ENCODE peak calls at places on chromosomes 6 and 20, in seven cellular contexts. G, H, B, Z, O, D and J are unnamed samples.

GRCh38 chr6:107310362-107310761 is 149.0 kb downstream of the PDSS2 start:
- DNase-seq in H (no peak), G (no peak), D (no peak), O (no peak), Z (no peak), B (no peak), J (no peak)

GRCh38 chr6:150711584-150712501 is 112.2 kb downstream of the PLEKHG1 start:
- DNase-seq in D (no peak), Z (no peak), B (no peak), G (peak; percentile 77), O (no peak), H (no peak), J (no peak)

GRCh38 chr20:9996944-9997343 is 37.8 kb upstream of the ANKEF1 start:
- DNase-seq in B (no peak), D (no peak), Z (no peak), G (no peak), O (no peak), H (no peak), J (no peak)

GRCh38 chr6:138692058-138692977 is 81.3 kb upstream of the CCDC28A start:
- DNase-seq in D (peak; percentile 65), G (peak; percentile 76), H (peak; percentile 80), O (peak; percentile 85), B (peak; percentile 96), Z (peak; percentile 86), J (peak; percentile 76)

GRCh38 chr20:62772994-62773858 is 23.0 kb upstream of the MRGBP start:
- DNase-seq in H (no peak), Z (no peak), O (no peak), B (no peak), G (no peak), D (no peak), J (peak; percentile 69)

GRCh38 chr6:111113731-111114438 is 26.6 kb downstream of the SLC16A10 start:
- DNase-seq in H (peak; percentile 12), Z (no peak), D (peak; percentile 83), B (no peak), O (peak; percentile 66), G (no peak), J (peak; percentile 61)

GRCh38 chr20:8066662-8067061 is 47.1 kb upstream of the TMX4 start:
- DNase-seq in D (peak; percentile 56), H (no peak), O (no peak), B (no peak), G (no peak), Z (no peak), J (no peak)

GRCh38 chr6:87724994-87725811 is 23.2 kb upstream of the AKIRIN2 start:
- DNase-seq in B (peak; percentile 63), G (no peak), D (no peak), O (no peak), H (no peak), Z (no peak), J (no peak)

GRCh38 chr6:27280064-27280539 is 32.0 kb downstream of the POM121L2 start:
- DNase-seq in Z (peak; percentile 67), D (peak; percentile 60), H (peak; percentile 63), O (no peak), G (no peak), B (peak; percentile 28), J (peak; percentile 11)

GRCh38 chr20:8315639-8316573 is 183.8 kb downstream of the PLCB1 start:
- DNase-seq in H (no peak), D (no peak), B (no peak), Z (no peak), G (no peak), O (no peak), J (no peak)

GRCh38 chr20:61601361-61601760 is 349.3 kb downstream of the CDH4 start:
- DNase-seq in D (no peak), B (no peak), O (no peak), H (no peak), G (no peak), Z (no peak), J (no peak)

GRCh38 chr20:61353261-61353995 is 101.4 kb downstream of the CDH4 start:
- DNase-seq in D (no peak), Z (no peak), O (no peak), H (no peak), G (no peak), B (no peak), J (no peak)

GRCh38 chr6:53984163-53984562 is 127.1 kb upstream of the MLIP start:
- DNase-seq in D (peak; percentile 96), Z (no peak), O (no peak), H (no peak), G (no peak), B (no peak), J (no peak)

GRCh38 chr6:156017838-156018237 is 562.2 kb upstream of the NOX3 start:
- DNase-seq in Z (no peak), D (no peak), B (no peak), H (no peak), O (no peak), G (no peak), J (no peak)

GRCh38 chr20:19860742-19861141 is 102.7 kb downstream of the RIN2 start:
- DNase-seq in Z (no peak), D (no peak), H (no peak), B (no peak), G (no peak), O (no peak), J (no peak)

GRCh38 chr6:32255212-32256153 is 31.6 kb upstream of the NOTCH4 start:
- DNase-seq in D (peak; percentile 96), Z (peak; percentile 80), G (peak; percentile 55), H (peak; percentile 86), O (peak; percentile 90), B (peak; percentile 61), J (peak; percentile 47)

DNA sequence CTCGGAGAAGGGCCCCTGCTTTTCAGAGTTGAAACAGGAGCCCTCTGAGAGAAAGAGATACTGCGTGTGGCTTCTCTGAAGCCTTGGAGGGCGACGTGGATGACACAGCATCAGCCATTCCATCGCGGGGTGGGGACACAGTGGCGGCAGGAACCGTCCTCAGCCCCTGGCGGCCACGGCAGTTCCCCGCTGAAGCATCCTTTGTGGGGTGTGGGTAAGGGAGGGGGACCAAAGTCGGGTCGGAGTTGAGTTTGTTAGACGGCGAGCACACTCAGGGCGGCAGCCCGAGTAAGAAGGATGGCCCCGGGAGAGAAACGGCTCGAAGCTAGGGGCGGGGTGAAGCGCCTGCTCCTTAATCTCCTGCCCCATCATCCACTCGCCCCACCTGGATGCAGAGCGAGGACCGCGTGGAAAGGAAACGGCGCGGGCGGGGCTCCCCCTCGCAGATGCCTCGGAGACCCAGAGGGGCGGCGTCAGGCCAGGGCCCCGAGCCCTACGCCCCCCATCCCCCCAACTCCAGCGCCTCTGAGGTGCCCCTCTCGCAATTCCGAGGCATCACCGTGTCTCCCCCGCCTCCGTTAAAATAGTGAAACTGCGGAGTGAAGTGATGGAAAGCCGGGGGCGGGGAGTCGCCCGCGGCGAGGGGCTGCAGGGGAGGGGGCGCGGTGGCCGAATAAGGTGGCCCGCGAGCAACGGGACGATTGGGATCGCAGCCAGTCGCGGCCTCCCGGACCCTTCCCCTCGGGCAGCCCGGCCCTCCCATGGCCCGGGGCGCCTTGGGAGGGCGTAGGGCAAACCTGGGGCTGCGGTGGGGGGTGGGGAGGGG is 796 bp upstream of the RREB1 start:
- DNase-seq in O (peak; percentile 75), D (peak; percentile 14), G (peak; percentile 58), H (peak; percentile 54), Z (peak; percentile 50), B (peak; percentile 75), J (peak; percentile 30)
- TF ChIP-seq CTCF in O (no peak), D (peak; percentile 34), G (peak; percentile 47), H (peak; percentile 28), Z (peak; percentile 19), B (no peak), J (no peak)

GRCh38 chr6:44921787-44922186 is 406.3 kb upstream of the RUNX2 start:
- DNase-seq in D (no peak), B (no peak), Z (no peak), G (no peak), O (no peak), H (no peak), J (peak; percentile 81)
- TF ChIP-seq CTCF in D (no peak), B (no peak), Z (no peak), G (no peak), O (no peak), H (no peak), J (peak; percentile 27)

GRCh38 chr6:190596-191395 is 101.5 kb upstream of the DUSP22 start:
- DNase-seq in Z (no peak), B (no peak), H (peak; percentile 16), O (no peak), D (no peak), G (no peak), J (no peak)
- TF ChIP-seq CTCF in Z (no peak), B (peak; percentile 4), H (peak; percentile 23), O (no peak), D (peak; percentile 25), G (no peak), J (no peak)

GRCh38 chr20:42530855-42531674 is 658.6 kb downstream of the PTPRT start:
- DNase-seq in Z (no peak), H (peak; percentile 60), O (no peak), B (peak; percentile 32), G (no peak), D (peak; percentile 1), J (peak; percentile 34)
- TF ChIP-seq CTCF in Z (peak; percentile 68), H (peak; percentile 84), O (no peak), B (peak; percentile 31), G (peak; percentile 37), D (peak; percentile 18), J (peak; percentile 65)

DNA sequence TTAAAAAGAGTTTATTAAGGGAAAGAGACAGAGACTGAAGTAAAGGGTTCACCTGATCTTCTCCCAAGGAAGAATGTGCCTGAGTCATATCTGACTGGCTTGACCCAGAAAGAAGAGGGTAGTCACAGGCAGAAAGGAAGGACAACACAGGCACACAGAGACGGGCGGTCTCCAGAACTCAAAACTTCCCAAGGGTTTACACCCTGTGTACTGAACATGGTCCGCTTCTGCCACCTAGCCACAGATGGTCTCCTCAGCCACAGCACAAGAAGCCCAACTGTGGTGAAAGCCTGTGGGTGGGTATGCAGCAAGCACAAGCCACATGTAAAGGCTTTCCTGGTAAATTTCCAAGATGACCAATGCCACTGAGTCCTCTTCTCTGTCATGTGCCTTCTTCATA is 17.2 kb downstream of the UNC5CL start:
- DNase-seq in O (no peak), B (no peak), G (no peak), Z (no peak), H (peak; percentile 24), D (peak; percentile 65), J (peak; percentile 76)
- TF ChIP-seq CTCF in O (no peak), B (no peak), G (no peak), Z (no peak), H (peak; percentile 36), D (peak; percentile 50), J (peak; percentile 30)

GRCh38 chr6:52691718-52692117 is 20.8 kb downstream of the TMEM14A start:
- DNase-seq in B (no peak), G (no peak), O (no peak), H (no peak), Z (no peak), D (no peak), J (no peak)
- TF ChIP-seq CTCF in B (no peak), G (no peak), O (no peak), H (no peak), Z (no peak), D (no peak), J (peak; percentile 41)

GRCh38 chr6:43005844-43006243 is 7.9 kb downstream of the MEA1 start:
- DNase-seq in G (no peak), Z (no peak), O (no peak), H (no peak), B (no peak), D (no peak), J (no peak)
- TF ChIP-seq CTCF in G (no peak), Z (no peak), O (no peak), H (no peak), B (no peak), D (no peak), J (no peak)